ENCODE peak calls at places on chromosomes 5 and 9, in four cellular contexts. K, E, Q and X are unnamed samples.

GRCh38 chr5:66929995-66930394 is 266.6 kb downstream of the CD180 start:
- DNase-seq in K (no peak), E (no peak), Q (no peak), X (no peak)

GRCh38 chr5:151106509-151106908 is 25.7 kb upstream of the TNIP1 start:
- DNase-seq in K (no peak), E (no peak), Q (no peak), X (no peak)

GRCh38 chr5:87413116-87413645 is 451 bp upstream of the CCNH start:
- DNase-seq in K (no peak), E (no peak), Q (no peak), X (peak)

GRCh38 chr5:166595274-166595951 is 1696.0 kb upstream of the WWC1 start:
- DNase-seq in K (no peak), E (no peak), Q (no peak), X (no peak)

GRCh38 chr5:178690208-178690607 is 40.3 kb downstream of the ZNF354A start:
- DNase-seq in K (no peak), E (no peak), Q (no peak), X (no peak)

GRCh38 chr9:72444436-72444835 is 77.0 kb upstream of the TMC1 start:
- DNase-seq in K (no peak), E (no peak), Q (no peak), X (no peak)

GRCh38 chr5:113218200-113218599 is 216.6 kb downstream of the TSSK1B start:
- DNase-seq in K (no peak), E (no peak), Q (no peak), X (no peak)

GRCh38 chr5:179585903-179586511 is 35.7 kb downstream of the RUFY1 start:
- DNase-seq in K (no peak), E (no peak), Q (no peak), X (no peak)

GRCh38 chr5:37921452-37921851 is 81.6 kb upstream of the GDNF start:
- DNase-seq in K (no peak), E (no peak), Q (no peak), X (no peak)

GRCh38 chr5:179263391-179264052 is 81.7 kb downstream of the ADAMTS2 start:
- DNase-seq in K (no peak), E (no peak), Q (no peak), X (no peak)

GRCh38 chr9:17847908-17848307 is 269.0 kb downstream of the SH3GL2 start:
- DNase-seq in K (no peak), E (no peak), Q (no peak), X (no peak)

GRCh38 chr9:136095028-136095494 is at the start of gene NACC2:
- DNase-seq in K (peak), E (peak), Q (no peak), X (peak)

GRCh38 chr5:135830384-135831275 is 3.8 kb upstream of the SLC25A48 start:
- DNase-seq in K (no peak), E (no peak), Q (no peak), X (no peak)

GRCh38 chr9:133374612-133375115 is 1.2 kb downstream of the SURF4 start:
- DNase-seq in K (no peak), E (peak), Q (no peak), X (peak)

GRCh38 chr5:69454460-69455249 is 37.9 kb upstream of the OCLN start:
- DNase-seq in K (no peak), E (no peak), Q (no peak), X (no peak)

GRCh38 chr5:69450116-69450515 is 35.2 kb downstream of the MARVELD2 start:
- DNase-seq in K (no peak), E (peak), Q (no peak), X (peak)

GRCh38 chr5:69449511-69449910 is 34.6 kb downstream of the MARVELD2 start:
- DNase-seq in K (no peak), E (no peak), Q (no peak), X (no peak)

DNA sequence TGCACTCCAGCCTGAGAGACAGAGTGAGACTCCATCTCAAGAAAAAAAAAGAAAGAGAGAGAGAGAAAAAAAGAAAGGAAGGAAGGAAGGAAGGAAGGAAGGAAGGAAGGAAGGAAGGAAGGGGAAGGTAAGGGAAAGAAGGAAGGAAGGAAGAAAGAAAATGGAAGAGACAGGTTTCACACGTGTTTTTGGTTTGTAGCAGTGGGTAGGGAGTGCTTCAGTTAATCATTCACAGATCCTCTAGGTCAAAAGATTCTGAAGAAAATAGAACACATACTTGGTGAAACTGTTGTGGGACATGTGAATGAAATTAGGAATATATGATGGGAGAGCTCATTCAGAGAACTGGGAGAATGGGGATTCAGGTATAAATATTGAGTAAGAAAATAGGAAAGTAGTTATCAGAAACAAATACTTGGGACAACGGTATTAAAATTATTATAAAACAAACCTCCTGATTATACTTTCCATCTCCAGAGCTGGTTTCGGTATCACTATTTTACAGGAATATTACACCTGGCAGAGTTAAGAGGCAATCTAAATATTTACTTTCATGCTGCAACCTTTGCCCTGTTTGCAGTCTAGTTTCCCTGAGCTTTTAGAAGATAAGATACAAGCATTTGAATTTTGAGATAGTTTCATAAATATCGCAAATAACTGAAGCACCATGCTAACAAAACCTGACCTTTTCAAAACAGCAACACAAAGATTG is 37.2 kb downstream of the MARVELD2 start:
- DNase-seq in K (no peak), E (no peak), Q (no peak), X (no peak)
- H3K27ac ChIP-seq in K (no peak), E (no peak), Q (no peak), X (no peak)

DNA sequence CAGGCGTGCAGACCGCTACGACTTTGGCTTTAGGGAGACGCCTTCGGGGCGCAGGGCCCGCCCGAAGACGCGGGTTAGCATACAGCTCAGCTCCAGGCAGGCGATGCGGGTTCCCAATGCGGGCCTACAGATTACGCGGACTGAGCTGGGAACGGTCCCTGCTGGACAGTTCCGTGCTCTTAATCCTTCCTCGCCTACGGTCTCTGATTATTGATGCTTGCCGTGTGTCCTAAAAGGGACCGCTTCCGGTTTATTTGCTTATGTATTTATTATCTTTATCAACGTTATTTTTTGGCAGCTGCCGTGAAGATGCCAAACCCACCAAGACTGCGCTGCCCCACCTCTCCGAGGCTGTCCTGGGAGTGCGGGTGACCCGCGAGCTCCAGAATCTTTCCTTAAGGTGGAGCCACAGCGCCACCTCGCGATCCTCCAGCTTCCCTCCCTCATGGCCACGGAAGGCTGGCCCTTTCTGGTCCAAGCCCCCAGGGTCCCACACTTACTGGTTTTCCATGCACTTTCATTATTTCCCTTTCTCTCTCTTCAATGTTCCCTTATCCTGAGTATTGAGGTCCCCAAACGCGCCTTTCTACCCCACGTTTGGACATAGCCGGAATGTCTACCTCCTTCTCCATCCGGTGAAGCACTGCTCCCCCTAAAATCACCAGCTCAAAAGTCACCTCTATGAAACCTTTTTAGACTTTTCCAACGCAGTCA is 7.0 kb upstream of the EBF1 start:
- DNase-seq in K (peak), E (peak), Q (peak), X (peak)
- H3K4me3 ChIP-seq in K (peak), E (no peak), Q (peak), X (peak)

GRCh38 chr5:143220748-143221211 is 182.7 kb downstream of the NR3C1 start:
- DNase-seq in K (no peak), E (no peak), Q (no peak), X (no peak)
- H3K27ac ChIP-seq in K (no peak), E (no peak), Q (no peak), X (no peak)

DNA sequence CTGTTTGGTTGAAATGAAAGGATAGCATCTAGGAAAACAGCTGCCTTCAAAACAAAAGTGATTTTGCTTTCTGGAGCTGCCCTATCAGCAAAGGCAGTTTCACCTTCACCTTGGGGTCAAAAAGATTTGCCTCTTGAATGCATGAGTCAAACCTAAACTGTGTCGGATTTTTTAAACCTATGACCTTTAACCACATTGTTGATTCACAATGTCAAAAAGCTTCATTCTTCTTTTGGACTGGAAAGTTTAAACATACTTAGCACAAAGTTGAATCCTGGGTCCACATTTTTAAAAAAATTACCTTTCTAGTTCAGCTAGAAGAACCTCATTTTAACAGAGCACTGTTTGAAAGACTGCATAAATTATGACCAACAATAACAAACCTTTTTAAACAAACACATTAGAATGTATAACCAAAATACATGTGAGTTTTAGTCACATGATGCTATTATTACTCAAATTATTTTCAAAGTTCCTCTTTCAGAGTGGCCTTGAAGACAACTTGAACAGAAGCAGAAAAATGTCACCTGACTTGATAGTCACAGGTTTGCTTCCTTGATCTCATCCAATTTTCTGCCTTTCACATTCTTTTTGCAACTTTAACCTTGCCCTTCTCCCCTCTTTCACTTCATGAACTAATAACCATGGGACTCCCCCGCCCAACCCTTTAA is 109.7 kb upstream of the LHFPL2 start:
- DNase-seq in K (no peak), E (peak), Q (no peak), X (peak)
- H3K4me3 ChIP-seq in K (no peak), E (no peak), Q (no peak), X (no peak)

DNA sequence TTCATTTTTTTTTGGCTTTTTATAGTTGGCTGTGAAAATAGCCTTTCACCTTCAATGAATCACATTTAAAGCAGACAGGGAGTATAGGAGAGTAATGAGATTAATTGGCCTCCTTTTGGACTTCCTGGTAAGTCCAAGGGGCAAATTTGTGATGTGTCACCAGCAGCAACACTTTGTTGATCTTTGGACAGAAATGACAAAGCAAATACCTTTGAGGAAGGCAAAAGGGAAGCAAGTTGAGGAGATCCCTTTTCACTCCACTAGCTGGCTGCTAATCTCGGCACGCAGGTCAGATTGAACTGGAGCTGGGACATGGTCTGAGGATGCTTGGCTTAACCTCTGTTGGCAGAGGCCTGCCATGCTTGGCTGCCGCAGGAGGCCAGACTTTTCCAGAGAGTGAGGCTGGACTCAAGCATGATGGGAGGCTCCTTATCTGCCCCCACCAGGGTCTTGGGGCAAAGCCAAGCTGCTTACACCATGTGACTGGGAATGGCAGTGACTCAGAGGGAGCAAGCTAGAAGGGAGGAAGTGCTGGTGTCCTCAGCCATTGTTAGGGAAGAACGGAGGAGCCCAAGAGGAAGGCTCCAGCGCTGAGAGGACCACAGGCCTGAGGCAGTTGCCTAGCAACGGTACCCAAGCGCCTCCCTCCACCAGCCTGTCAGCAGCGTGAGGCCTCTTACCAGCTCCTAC is 174.5 kb upstream of the MAP1B start:
- DNase-seq in K (no peak), E (peak), Q (peak), X (peak)
- H3K27ac ChIP-seq in K (no peak), E (no peak), Q (no peak), X (peak)

GRCh38 chr5:133496631-133497030 is 115.7 kb downstream of the FSTL4 start:
- DNase-seq in K (no peak), E (no peak), Q (no peak), X (no peak)
- H3K4me3 ChIP-seq in K (no peak), E (no peak), Q (no peak), X (no peak)

GRCh38 chr9:118439446-118439845 is 735.2 kb downstream of the TLR4 start:
- DNase-seq in K (no peak), E (no peak), Q (no peak), X (no peak)
- H3K27ac ChIP-seq in K (no peak), E (no peak), Q (no peak), X (no peak)